ENCODE peak calls at places on chromosome 10, in four cellular contexts. One of them, this sample, is unnamed.
A peak's percentile ranks its signal among the peaks of the same experiment; 100 is the strongest.

GRCh38 chr10:35300063-35300699 is 36.1 kb upstream of the CCNY start:
- DNase-seq in AG10803: peak; percentile 84
- DNase-seq in mammary epithelial cell: peak; percentile 91
- DNase-seq in colonic mucosa: peak; percentile 29
- DNase-seq in this sample: no peak

GRCh38 chr10:75508239-75508813 is 76.9 kb downstream of the LRMDA start:
- DNase-seq in AG10803: peak; percentile 93
- DNase-seq in mammary epithelial cell: peak; percentile 70
- DNase-seq in colonic mucosa: no peak
- DNase-seq in this sample: no peak

GRCh38 chr10:9825491-9826018 is 1192.1 kb upstream of the CELF2 start:
- DNase-seq in AG10803: no peak
- DNase-seq in mammary epithelial cell: no peak
- DNase-seq in colonic mucosa: no peak
- DNase-seq in this sample: no peak

GRCh38 chr10:91088300-91089140 is 131.9 kb upstream of the PCGF5 start:
- DNase-seq in AG10803: peak; percentile 27
- DNase-seq in mammary epithelial cell: peak; percentile 4
- DNase-seq in colonic mucosa: no peak
- DNase-seq in this sample: no peak

GRCh38 chr10:102813734-102814455 is 23.3 kb downstream of the CYP17A1 start:
- DNase-seq in AG10803: peak; percentile 31
- DNase-seq in mammary epithelial cell: no peak
- DNase-seq in colonic mucosa: peak; percentile 67
- DNase-seq in this sample: no peak

GRCh38 chr10:59904431-59905065 is 1.8 kb downstream of the CCDC6 start:
- DNase-seq in AG10803: no peak
- DNase-seq in mammary epithelial cell: no peak
- DNase-seq in colonic mucosa: no peak
- DNase-seq in this sample: no peak

GRCh38 chr10:92696606-92697383 is 7.0 kb downstream of the HHEX start:
- DNase-seq in AG10803: no peak
- DNase-seq in mammary epithelial cell: no peak
- DNase-seq in colonic mucosa: no peak
- DNase-seq in this sample: no peak

GRCh38 chr10:77827383-77827782 is 99.2 kb downstream of the DLG5 start:
- DNase-seq in AG10803: no peak
- DNase-seq in mammary epithelial cell: no peak
- DNase-seq in colonic mucosa: no peak
- DNase-seq in this sample: no peak

GRCh38 chr10:99966306-99966705 is 43.4 kb downstream of the DNMBP start:
- DNase-seq in AG10803: peak; percentile 81
- DNase-seq in mammary epithelial cell: peak; percentile 95
- DNase-seq in colonic mucosa: no peak
- DNase-seq in this sample: peak; percentile 67

GRCh38 chr10:103235775-103236174 is 9.9 kb upstream of the RPEL1 start:
- DNase-seq in AG10803: no peak
- DNase-seq in mammary epithelial cell: no peak
- DNase-seq in colonic mucosa: no peak
- DNase-seq in this sample: no peak

GRCh38 chr10:124791378-124792348 is at the start of gene EEF1AKMT2:
- DNase-seq in AG10803: peak; percentile 83
- DNase-seq in mammary epithelial cell: peak; percentile 82
- DNase-seq in colonic mucosa: peak; percentile 84
- DNase-seq in this sample: no peak

GRCh38 chr10:124798364-124798763 is 3.3 kb upstream of the ABRAXAS2 start:
- DNase-seq in AG10803: no peak
- DNase-seq in mammary epithelial cell: no peak
- DNase-seq in colonic mucosa: no peak
- DNase-seq in this sample: no peak

GRCh38 chr10:124798781-124799180 is 2.8 kb upstream of the ABRAXAS2 start:
- DNase-seq in AG10803: no peak
- DNase-seq in mammary epithelial cell: no peak
- DNase-seq in colonic mucosa: no peak
- DNase-seq in this sample: no peak

DNA sequence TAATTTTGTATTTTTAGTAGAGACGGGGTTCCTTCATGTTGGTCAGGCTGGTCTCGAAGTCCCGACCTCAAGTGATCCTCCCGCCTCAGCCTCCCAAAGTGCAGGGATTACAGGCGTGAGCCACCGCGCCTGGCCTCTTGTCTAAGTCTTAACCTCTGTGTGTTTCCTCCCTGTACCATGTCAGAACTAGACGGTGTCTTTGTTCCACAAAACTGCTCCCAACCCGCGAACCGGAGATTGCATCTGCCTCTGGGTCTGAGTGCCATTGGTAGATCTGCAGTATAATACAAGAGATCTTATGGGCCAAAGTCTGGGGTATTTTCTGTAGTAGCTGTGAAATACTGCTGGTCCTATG is 1.3 kb upstream of the EEF1AKMT2 start:
- DNase-seq in AG10803: no peak
- DNase-seq in mammary epithelial cell: no peak
- DNase-seq in colonic mucosa: no peak
- DNase-seq in this sample: no peak
- H3K4me3 ChIP-seq in AG10803: no peak overlapping the region
- H3K4me3 ChIP-seq in mammary epithelial cell: no peak overlapping the region
- H3K4me3 ChIP-seq in colonic mucosa: no peak overlapping the region
- H3K4me3 ChIP-seq in this sample: no peak overlapping the region

GRCh38 chr10:79068203-79068561 is 584 bp upstream of the ZMIZ1 start:
- DNase-seq in AG10803: no peak
- DNase-seq in mammary epithelial cell: no peak
- DNase-seq in colonic mucosa: peak; percentile 66
- DNase-seq in this sample: no peak
- TF ChIP-seq CTCF in AG10803: no peak
- TF ChIP-seq CTCF in mammary epithelial cell: no peak
- TF ChIP-seq CTCF in colonic mucosa: no peak
- TF ChIP-seq CTCF in this sample: peak; percentile 12

DNA sequence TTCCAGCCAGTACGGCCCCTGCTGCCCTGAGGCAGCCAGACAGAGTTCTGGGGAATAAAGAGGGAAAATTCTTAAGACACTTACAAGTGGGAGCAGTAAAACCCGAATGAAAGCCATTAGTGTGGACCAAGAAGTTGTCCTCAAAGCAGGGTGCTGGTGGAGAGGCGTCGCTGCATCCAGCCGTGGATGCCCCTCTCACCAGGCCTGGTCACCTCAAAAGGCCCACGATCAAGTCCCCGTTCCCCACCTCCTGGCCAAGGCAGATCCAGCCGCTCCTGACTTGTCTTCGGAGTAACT is 656 bp downstream of the VSTM4 start:
- DNase-seq in AG10803: no peak
- DNase-seq in mammary epithelial cell: no peak
- DNase-seq in colonic mucosa: no peak
- DNase-seq in this sample: no peak
- H3K4me3 ChIP-seq in AG10803: peak overlapping the region; percentile 67
- H3K4me3 ChIP-seq in mammary epithelial cell: no peak overlapping the region
- H3K4me3 ChIP-seq in colonic mucosa: peak overlapping the region; percentile 24
- H3K4me3 ChIP-seq in this sample: peak overlapping the region; percentile 54

GRCh38 chr10:118615888-118616287 is 20.4 kb upstream of the PRLHR start:
- DNase-seq in AG10803: peak; percentile 2
- DNase-seq in mammary epithelial cell: peak; percentile 12
- DNase-seq in colonic mucosa: no peak
- DNase-seq in this sample: no peak
- TF ChIP-seq CTCF in AG10803: peak; percentile 30
- TF ChIP-seq CTCF in mammary epithelial cell: peak; percentile 47
- TF ChIP-seq CTCF in colonic mucosa: no peak
- TF ChIP-seq CTCF in this sample: peak; percentile 26

GRCh38 chr10:71746344-71747037 is 26.8 kb downstream of the VSIR start:
- DNase-seq in AG10803: no peak
- DNase-seq in mammary epithelial cell: no peak
- DNase-seq in colonic mucosa: peak; percentile 75
- DNase-seq in this sample: no peak
- H3K4me3 ChIP-seq in AG10803: no peak overlapping the region
- H3K4me3 ChIP-seq in mammary epithelial cell: no peak overlapping the region
- H3K4me3 ChIP-seq in colonic mucosa: no peak overlapping the region
- H3K4me3 ChIP-seq in this sample: no peak overlapping the region

GRCh38 chr10:29244978-29245377 is 43.9 kb upstream of the LYZL1 start:
- DNase-seq in AG10803: no peak
- DNase-seq in mammary epithelial cell: no peak
- DNase-seq in colonic mucosa: no peak
- DNase-seq in this sample: no peak

GRCh38 chr10:29243061-29243460 is 45.8 kb upstream of the LYZL1 start:
- DNase-seq in AG10803: no peak
- DNase-seq in mammary epithelial cell: no peak
- DNase-seq in colonic mucosa: no peak
- DNase-seq in this sample: no peak

GRCh38 chr10:29241925-29242324 is 46.9 kb upstream of the LYZL1 start:
- DNase-seq in AG10803: no peak
- DNase-seq in mammary epithelial cell: no peak
- DNase-seq in colonic mucosa: no peak
- DNase-seq in this sample: no peak

GRCh38 chr10:29245476-29245875 is 43.4 kb upstream of the LYZL1 start:
- DNase-seq in AG10803: no peak
- DNase-seq in mammary epithelial cell: no peak
- DNase-seq in colonic mucosa: no peak
- DNase-seq in this sample: no peak

GRCh38 chr10:29243750-29244149 is 45.1 kb upstream of the LYZL1 start:
- DNase-seq in AG10803: no peak
- DNase-seq in mammary epithelial cell: peak; percentile 14
- DNase-seq in colonic mucosa: peak; percentile 22
- DNase-seq in this sample: no peak
- TF ChIP-seq CTCF in AG10803: peak; percentile 53
- TF ChIP-seq CTCF in mammary epithelial cell: peak; percentile 40
- TF ChIP-seq CTCF in colonic mucosa: no peak
- TF ChIP-seq CTCF in this sample: peak; percentile 60

DNA sequence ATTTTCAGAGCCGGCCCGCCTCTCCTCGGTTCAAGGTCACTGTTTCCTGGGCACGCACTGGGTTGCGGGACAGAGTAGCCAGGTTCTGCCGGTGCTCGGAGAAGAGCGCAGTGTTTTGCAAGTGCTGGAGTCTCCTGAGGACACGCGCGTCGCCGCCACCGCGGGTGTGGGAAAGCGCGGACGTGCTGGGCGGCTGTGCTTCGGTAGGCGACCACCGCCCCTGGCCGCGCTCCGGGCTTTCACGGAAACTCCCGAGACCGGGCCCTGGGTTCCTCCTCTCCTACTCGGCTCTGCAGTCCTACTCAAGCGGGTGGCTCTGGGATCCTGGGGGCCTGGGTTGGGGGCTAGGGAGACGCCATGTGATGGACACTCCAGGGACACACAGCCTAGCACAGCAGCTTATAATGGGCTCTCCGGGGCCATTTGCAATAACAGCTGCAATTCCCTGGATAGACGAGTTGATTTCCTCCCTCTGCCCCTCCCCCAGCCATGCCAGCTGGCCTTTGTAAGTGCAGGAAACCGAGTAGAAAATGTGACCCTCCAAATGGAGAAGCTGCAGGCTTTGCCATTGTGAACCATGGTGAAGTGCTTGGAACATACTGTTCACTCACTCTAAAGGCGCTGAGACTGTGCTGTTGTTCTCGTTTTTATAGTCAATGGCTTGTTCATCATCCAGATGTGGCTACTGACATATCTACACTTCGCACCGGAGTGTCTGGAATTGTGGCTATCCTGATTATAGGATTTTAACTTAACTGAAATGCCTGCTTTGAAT is 2.1 kb downstream of the FRAT1 start:
- DNase-seq in AG10803: no peak
- DNase-seq in mammary epithelial cell: no peak
- DNase-seq in colonic mucosa: peak; percentile 45
- DNase-seq in this sample: no peak
- H3K4me3 ChIP-seq in AG10803: peak overlapping the region; percentile 17
- H3K4me3 ChIP-seq in mammary epithelial cell: no peak overlapping the region
- H3K4me3 ChIP-seq in colonic mucosa: peak overlapping the region; percentile 80
- H3K4me3 ChIP-seq in this sample: peak overlapping the region; percentile 77

GRCh38 chr10:113138937-113139585 is 189.0 kb downstream of the TCF7L2 start:
- DNase-seq in AG10803: no peak
- DNase-seq in mammary epithelial cell: no peak
- DNase-seq in colonic mucosa: no peak
- DNase-seq in this sample: no peak

GRCh38 chr10:113140612-113141011 is 190.6 kb downstream of the TCF7L2 start:
- DNase-seq in AG10803: no peak
- DNase-seq in mammary epithelial cell: no peak
- DNase-seq in colonic mucosa: no peak
- DNase-seq in this sample: no peak

GRCh38 chr10:113135025-113135424 is 185.0 kb downstream of the TCF7L2 start:
- DNase-seq in AG10803: no peak
- DNase-seq in mammary epithelial cell: no peak
- DNase-seq in colonic mucosa: no peak
- DNase-seq in this sample: no peak

GRCh38 chr10:113142601-113143000 is 192.6 kb downstream of the TCF7L2 start:
- DNase-seq in AG10803: no peak
- DNase-seq in mammary epithelial cell: no peak
- DNase-seq in colonic mucosa: no peak
- DNase-seq in this sample: no peak

GRCh38 chr10:113139695-113140094 is 189.6 kb downstream of the TCF7L2 start:
- DNase-seq in AG10803: peak; percentile 46
- DNase-seq in mammary epithelial cell: no peak
- DNase-seq in colonic mucosa: no peak
- DNase-seq in this sample: no peak
- TF ChIP-seq CTCF in AG10803: peak; percentile 56
- TF ChIP-seq CTCF in mammary epithelial cell: peak; percentile 2
- TF ChIP-seq CTCF in colonic mucosa: no peak
- TF ChIP-seq CTCF in this sample: peak; percentile 40

GRCh38 chr10:26435852-26436251 is 2.3 kb upstream of the APBB1IP start:
- DNase-seq in AG10803: no peak
- DNase-seq in mammary epithelial cell: no peak
- DNase-seq in colonic mucosa: no peak
- DNase-seq in this sample: no peak
- H3K4me3 ChIP-seq in AG10803: no peak overlapping the region
- H3K4me3 ChIP-seq in mammary epithelial cell: no peak overlapping the region
- H3K4me3 ChIP-seq in colonic mucosa: no peak overlapping the region
- H3K4me3 ChIP-seq in this sample: no peak overlapping the region

GRCh38 chr10:124125305-124126116 is 32.1 kb upstream of the CHST15 start:
- DNase-seq in AG10803: peak; percentile 15
- DNase-seq in mammary epithelial cell: peak; percentile 57
- DNase-seq in colonic mucosa: no peak
- DNase-seq in this sample: no peak
- TF ChIP-seq CTCF in AG10803: peak; percentile 26
- TF ChIP-seq CTCF in mammary epithelial cell: peak; percentile 47
- TF ChIP-seq CTCF in colonic mucosa: no peak
- TF ChIP-seq CTCF in this sample: peak; percentile 57

This sample was measured in epithelial cell of proximal tubule.